ENCODE peak calls at places on chromosome 22, in four cellular contexts. T, R, L and Z are unnamed samples.
A peak's percentile ranks its signal among the peaks of the same experiment; 100 is the strongest.

GRCh38 chr22:25839755-25840154 is 97.8 kb downstream of the MYO18B start:
- DNase-seq in L (no peak), R (no peak), T (no peak), Z (no peak)

GRCh38 chr22:19663821-19664325 is 50.4 kb upstream of the SEPTIN5 start:
- DNase-seq in L (no peak), R (no peak), T (no peak), Z (no peak)

GRCh38 chr22:37484115-37485005 is 1.8 kb downstream of the MFNG start:
- DNase-seq in R (peak; percentile 90), T (peak; percentile 85), L (peak; percentile 85), Z (no peak)

GRCh38 chr22:43835166-43835565 is 23.1 kb upstream of the EFCAB6 start:
- DNase-seq in T (no peak), R (no peak), L (no peak), Z (no peak)

GRCh38 chr22:44860311-44860710 is 107.9 kb downstream of the ARHGAP8 start:
- DNase-seq in R (no peak), T (no peak), L (no peak), Z (no peak)

GRCh38 chr22:21641417-21641794 is 696 bp upstream of the SDF2L1 start:
- DNase-seq in T (peak; percentile 52), R (peak; percentile 67), L (no peak), Z (no peak)

GRCh38 chr22:19478466-19479357 is at the start of gene UFD1:
- DNase-seq in L (peak; percentile 82), T (peak; percentile 88), R (peak; percentile 74), Z (peak; percentile 84)

GRCh38 chr22:36986242-36986821 is 32.9 kb downstream of the TST start:
- DNase-seq in R (no peak), L (peak; percentile 29), T (no peak), Z (no peak)

GRCh38 chr22:36577019-36577418 is 48.1 kb upstream of the EIF3D start:
- DNase-seq in L (no peak), T (no peak), R (no peak), Z (no peak)

GRCh38 chr22:43179151-43179910 is 7.6 kb downstream of the TTLL12 start:
- DNase-seq in L (no peak), T (no peak), R (no peak), Z (no peak)

GRCh38 chr22:32579533-32580220 is 105.1 kb downstream of the FBXO7 start:
- DNase-seq in T (no peak), R (no peak), L (no peak), Z (no peak)

GRCh38 chr22:20750461-20751184 is 23.3 kb upstream of the SERPIND1 start:
- DNase-seq in T (peak; percentile 62), L (no peak), R (no peak), Z (no peak)

GRCh38 chr22:46738961-46739870 is 1.2 kb upstream of the CERK start:
- DNase-seq in T (no peak), L (peak; percentile 55), R (peak; percentile 81), Z (peak; percentile 16)

GRCh38 chr22:30607939-30608338 is 965 bp downstream of the TCN2 start:
- DNase-seq in T (no peak), R (no peak), L (no peak), Z (no peak)

GRCh38 chr22:24688294-24688693 is 85.3 kb downstream of the GGT1 start:
- DNase-seq in R (no peak), T (no peak), L (no peak), Z (no peak)

GRCh38 chr22:36942561-36942960 is 29.1 kb downstream of the CSF2RB start:
- DNase-seq in T (no peak), L (no peak), R (no peak), Z (no peak)

GRCh38 chr22:43001271-43002197 is 13.4 kb downstream of the PACSIN2 start:
- DNase-seq in T (no peak), R (no peak), L (no peak), Z (no peak)

GRCh38 chr22:41966607-41967240 is 2.5 kb upstream of the SEPTIN3 start:
- DNase-seq in L (no peak), T (peak; percentile 71), R (peak; percentile 71), Z (no peak)

GRCh38 chr22:46481386-46481785 is 56.0 kb downstream of the CELSR1 start:
- DNase-seq in R (no peak), L (no peak), T (no peak), Z (no peak)

GRCh38 chr22:45590262-45590661 is 81.4 kb upstream of the ATXN10 start:
- DNase-seq in R (no peak), L (no peak), T (no peak), Z (no peak)

GRCh38 chr22:28981818-28982499 is 79.7 kb downstream of the C22orf31 start:
- DNase-seq in R (no peak), T (no peak), L (no peak), Z (no peak)

GRCh38 chr22:32753591-32753990 is 47.9 kb upstream of the TIMP3 start:
- DNase-seq in L (no peak), T (no peak), R (no peak), Z (no peak)

GRCh38 chr22:42655693-42656092 is 6.5 kb upstream of the CYB5R3 start:
- DNase-seq in T (peak; percentile 73), R (no peak), L (no peak), Z (no peak)

GRCh38 chr22:32502346-32502745 is 27.7 kb downstream of the FBXO7 start:
- DNase-seq in T (no peak), R (no peak), L (no peak), Z (no peak)

GRCh38 chr22:31977141-31977781 is 32.9 kb downstream of the YWHAH start:
- DNase-seq in L (peak; percentile 71), T (peak; percentile 80), R (peak; percentile 60), Z (peak; percentile 88)

GRCh38 chr22:41401781-41402648 is 20.3 kb downstream of the TEF start:
- DNase-seq in R (no peak), L (no peak), T (no peak), Z (no peak)

GRCh38 chr22:19176175-19176630 is 2.3 kb downstream of the SLC25A1 start:
- DNase-seq in T (no peak), R (no peak), L (no peak), Z (no peak)

GRCh38 chr22:30240541-30241417 is 5.8 kb downstream of the LIF start:
- DNase-seq in R (no peak), L (no peak), T (no peak), Z (no peak)

GRCh38 chr22:40679249-40679963 is at the start of gene MCHR1:
- DNase-seq in R (no peak), L (no peak), T (no peak), Z (peak; percentile 49)

GRCh38 chr22:20392983-20393704 is 807 bp upstream of the ZNF74 start:
- DNase-seq in R (no peak), L (no peak), T (no peak), Z (no peak)

GRCh38 chr22:19880786-19881569 is 26.3 kb upstream of the GNB1L start:
- DNase-seq in L (no peak), T (no peak), R (no peak), Z (peak; percentile 63)

GRCh38 chr22:21624120-21624879 is 5.5 kb downstream of the YDJC start:
- DNase-seq in R (no peak), T (no peak), L (peak; percentile 48), Z (no peak)

GRCh38 chr22:45904236-45904635 is 72.7 kb downstream of the WNT7B start:
- DNase-seq in L (no peak), T (no peak), R (no peak), Z (no peak)

GRCh38 chr22:44424867-44425351 is 73.1 kb downstream of the RTL6 start:
- DNase-seq in R (no peak), T (no peak), L (no peak), Z (no peak)

GRCh38 chr22:42856179-42856864 is 751 bp downstream of the ARFGAP3 start:
- DNase-seq in L (peak; percentile 68), R (peak; percentile 79), T (no peak), Z (peak; percentile 72)

GRCh38 chr22:36379593-36380361 is 8.0 kb downstream of the MYH9 start:
- DNase-seq in L (peak; percentile 73), T (no peak), R (no peak), Z (no peak)

GRCh38 chr22:24214467-24215285 is 30.2 kb downstream of the GGT5 start:
- DNase-seq in T (no peak), L (no peak), R (no peak), Z (no peak)

GRCh38 chr22:39405346-39406085 is 5.9 kb downstream of the TAB1 start:
- DNase-seq in L (peak; percentile 37), T (no peak), R (no peak), Z (no peak)
- TF ChIP-seq CTCF in L (no peak), T (no peak), R (no peak), Z (no peak)

GRCh38 chr22:35352214-35353111 is 28.4 kb upstream of the HMOX1 start:
- DNase-seq in T (no peak), R (peak; percentile 99), L (peak; percentile 40), Z (no peak)
- TF ChIP-seq CTCF in T (peak; percentile 36), R (peak; percentile 63), L (peak; percentile 16), Z (no peak)

GRCh38 chr22:18077087-18077638 is 627 bp upstream of the PEX26 start:
- DNase-seq in T (no peak), L (no peak), R (no peak), Z (no peak)

GRCh38 chr22:18078329-18079041 is 695 bp downstream of the PEX26 start:
- DNase-seq in T (no peak), R (no peak), L (peak; percentile 33), Z (no peak)

GRCh38 chr22:18079706-18080230 is 2.0 kb downstream of the PEX26 start:
- DNase-seq in L (no peak), R (no peak), T (no peak), Z (no peak)

GRCh38 chr22:18076060-18076497 is 1.7 kb upstream of the PEX26 start:
- DNase-seq in T (peak; percentile 66), L (peak; percentile 32), R (no peak), Z (no peak)

GRCh38 chr22:18077639-18078328 is at the start of gene PEX26:
- DNase-seq in T (peak; percentile 97), L (peak; percentile 96), R (peak; percentile 95), Z (peak; percentile 87)
- TF ChIP-seq CTCF in T (no peak), L (no peak), R (no peak), Z (no peak)

GRCh38 chr22:50610581-50610980 is 10.0 kb downstream of the MAPK8IP2 start:
- DNase-seq in T (no peak), L (no peak), R (no peak), Z (no peak)

GRCh38 chr22:50612715-50613221 is 12.2 kb downstream of the MAPK8IP2 start:
- DNase-seq in R (no peak), L (no peak), T (peak; percentile 52), Z (no peak)

GRCh38 chr22:50612168-50612714 is 11.6 kb downstream of the MAPK8IP2 start:
- DNase-seq in R (no peak), L (no peak), T (no peak), Z (no peak)

GRCh38 chr22:50611341-50612060 is 10.9 kb downstream of the MAPK8IP2 start:
- DNase-seq in R (no peak), L (no peak), T (no peak), Z (no peak)

GRCh38 chr22:50613291-50613981 is 12.8 kb downstream of the MAPK8IP2 start:
- DNase-seq in L (no peak), T (no peak), R (no peak), Z (no peak)
- TF ChIP-seq CTCF in L (no peak), T (no peak), R (no peak), Z (no peak)

GRCh38 chr22:48940266-48940987 is 887.2 kb downstream of the BRD1 start:
- DNase-seq in L (no peak), T (no peak), R (no peak), Z (peak; percentile 27)

GRCh38 chr22:48937032-48937639 is 890.5 kb downstream of the BRD1 start:
- DNase-seq in T (no peak), R (no peak), L (no peak), Z (peak; percentile 10)

GRCh38 chr22:48939441-48940265 is 888.0 kb downstream of the BRD1 start:
- DNase-seq in T (no peak), L (no peak), R (no peak), Z (peak; percentile 35)

GRCh38 chr22:48936391-48936790 is 891.3 kb downstream of the BRD1 start:
- DNase-seq in T (no peak), L (no peak), R (no peak), Z (peak; percentile 11)

GRCh38 chr22:48938741-48939140 is 888.9 kb downstream of the BRD1 start:
- DNase-seq in T (no peak), L (no peak), R (no peak), Z (no peak)
- TF ChIP-seq CTCF in T (no peak), L (no peak), R (no peak), Z (no peak)